ENCODE peak calls at places on chromosome 11, in nine cellular contexts. One of them, this sample, is unnamed.

GRCh38 chr11:105763594-105763993 is 153.7 kb downstream of the GRIA4 start:
- DNase-seq in A549: no peak
- DNase-seq in AG09309: no peak
- DNase-seq in heart right ventricle: no peak
- DNase-seq in endothelial cell: no peak
- DNase-seq in psoas muscle: no peak
- DNase-seq in dorsolateral prefrontal cortex: no peak
- DNase-seq in pancreas: no peak
- DNase-seq in cardiac muscle cell: no peak
- DNase-seq in this sample: no peak

GRCh38 chr11:19311306-19312030 is 70.7 kb upstream of the E2F8 start:
- DNase-seq in A549: peak
- DNase-seq in AG09309: no peak
- DNase-seq in heart right ventricle: peak
- DNase-seq in endothelial cell: peak
- DNase-seq in psoas muscle: peak
- DNase-seq in dorsolateral prefrontal cortex: no peak
- DNase-seq in pancreas: peak
- DNase-seq in cardiac muscle cell: peak
- DNase-seq in this sample: peak

GRCh38 chr11:62004473-62004872 is 37.0 kb upstream of the FTH1 start:
- DNase-seq in A549: no peak
- DNase-seq in AG09309: peak
- DNase-seq in heart right ventricle: peak
- DNase-seq in endothelial cell: no peak
- DNase-seq in psoas muscle: peak
- DNase-seq in dorsolateral prefrontal cortex: no peak
- DNase-seq in pancreas: no peak
- DNase-seq in cardiac muscle cell: no peak
- DNase-seq in this sample: no peak

GRCh38 chr11:126992065-126992803 is 8.3 kb downstream of the KIRREL3 start:
- DNase-seq in A549: peak
- DNase-seq in AG09309: peak
- DNase-seq in heart right ventricle: no peak
- DNase-seq in endothelial cell: no peak
- DNase-seq in psoas muscle: no peak
- DNase-seq in dorsolateral prefrontal cortex: no peak
- DNase-seq in pancreas: no peak
- DNase-seq in cardiac muscle cell: no peak
- DNase-seq in this sample: no peak

GRCh38 chr11:84021291-84021690 is 735.1 kb upstream of the CCDC90B start:
- DNase-seq in A549: no peak
- DNase-seq in AG09309: no peak
- DNase-seq in heart right ventricle: no peak
- DNase-seq in endothelial cell: no peak
- DNase-seq in psoas muscle: no peak
- DNase-seq in dorsolateral prefrontal cortex: no peak
- DNase-seq in pancreas: no peak
- DNase-seq in cardiac muscle cell: peak
- DNase-seq in this sample: no peak

GRCh38 chr11:7367803-7368202 is 116.1 kb downstream of the SYT9 start:
- DNase-seq in A549: no peak
- DNase-seq in AG09309: no peak
- DNase-seq in heart right ventricle: no peak
- DNase-seq in endothelial cell: no peak
- DNase-seq in psoas muscle: no peak
- DNase-seq in dorsolateral prefrontal cortex: no peak
- DNase-seq in pancreas: no peak
- DNase-seq in cardiac muscle cell: no peak
- DNase-seq in this sample: no peak

GRCh38 chr11:90235536-90235935 is 12.7 kb upstream of the CHORDC1 start:
- DNase-seq in A549: no peak
- DNase-seq in AG09309: no peak
- DNase-seq in heart right ventricle: no peak
- DNase-seq in endothelial cell: no peak
- DNase-seq in psoas muscle: no peak
- DNase-seq in dorsolateral prefrontal cortex: no peak
- DNase-seq in pancreas: no peak
- DNase-seq in cardiac muscle cell: no peak
- DNase-seq in this sample: no peak

GRCh38 chr11:7484645-7485044 is 661 bp upstream of the OLFML1 start:
- DNase-seq in A549: no peak
- DNase-seq in AG09309: no peak
- DNase-seq in heart right ventricle: no peak
- DNase-seq in endothelial cell: no peak
- DNase-seq in psoas muscle: no peak
- DNase-seq in dorsolateral prefrontal cortex: no peak
- DNase-seq in pancreas: no peak
- DNase-seq in cardiac muscle cell: peak
- DNase-seq in this sample: peak

GRCh38 chr11:26011474-26011873 is 320.5 kb upstream of the ANO3 start:
- DNase-seq in A549: no peak
- DNase-seq in AG09309: no peak
- DNase-seq in heart right ventricle: no peak
- DNase-seq in endothelial cell: no peak
- DNase-seq in psoas muscle: no peak
- DNase-seq in dorsolateral prefrontal cortex: no peak
- DNase-seq in pancreas: no peak
- DNase-seq in cardiac muscle cell: no peak
- DNase-seq in this sample: peak

GRCh38 chr11:59145534-59145933 is 2.9 kb downstream of the FAM111A start:
- DNase-seq in A549: no peak
- DNase-seq in AG09309: peak
- DNase-seq in heart right ventricle: no peak
- DNase-seq in endothelial cell: no peak
- DNase-seq in psoas muscle: no peak
- DNase-seq in dorsolateral prefrontal cortex: no peak
- DNase-seq in pancreas: no peak
- DNase-seq in cardiac muscle cell: no peak
- DNase-seq in this sample: no peak

GRCh38 chr11:131600591-131600990 is 230.2 kb downstream of the NTM start:
- DNase-seq in A549: no peak
- DNase-seq in AG09309: no peak
- DNase-seq in heart right ventricle: no peak
- DNase-seq in endothelial cell: no peak
- DNase-seq in psoas muscle: no peak
- DNase-seq in dorsolateral prefrontal cortex: no peak
- DNase-seq in pancreas: no peak
- DNase-seq in cardiac muscle cell: no peak
- DNase-seq in this sample: no peak

GRCh38 chr11:17921620-17922473 is 91.0 kb downstream of the SERGEF start:
- DNase-seq in A549: no peak
- DNase-seq in AG09309: peak
- DNase-seq in heart right ventricle: no peak
- DNase-seq in endothelial cell: no peak
- DNase-seq in psoas muscle: peak
- DNase-seq in dorsolateral prefrontal cortex: no peak
- DNase-seq in pancreas: no peak
- DNase-seq in cardiac muscle cell: no peak
- DNase-seq in this sample: no peak

GRCh38 chr11:42025404-42025803 is 566.0 kb upstream of the LRRC4C start:
- DNase-seq in A549: no peak
- DNase-seq in AG09309: no peak
- DNase-seq in heart right ventricle: no peak
- DNase-seq in endothelial cell: no peak
- DNase-seq in psoas muscle: no peak
- DNase-seq in dorsolateral prefrontal cortex: no peak
- DNase-seq in pancreas: no peak
- DNase-seq in cardiac muscle cell: no peak
- DNase-seq in this sample: no peak

GRCh38 chr11:8834379-8834778 is 76.6 kb upstream of the AKIP1 start:
- DNase-seq in A549: no peak
- DNase-seq in AG09309: no peak
- DNase-seq in heart right ventricle: no peak
- DNase-seq in endothelial cell: no peak
- DNase-seq in psoas muscle: no peak
- DNase-seq in dorsolateral prefrontal cortex: no peak
- DNase-seq in pancreas: no peak
- DNase-seq in cardiac muscle cell: no peak
- DNase-seq in this sample: no peak

DNA sequence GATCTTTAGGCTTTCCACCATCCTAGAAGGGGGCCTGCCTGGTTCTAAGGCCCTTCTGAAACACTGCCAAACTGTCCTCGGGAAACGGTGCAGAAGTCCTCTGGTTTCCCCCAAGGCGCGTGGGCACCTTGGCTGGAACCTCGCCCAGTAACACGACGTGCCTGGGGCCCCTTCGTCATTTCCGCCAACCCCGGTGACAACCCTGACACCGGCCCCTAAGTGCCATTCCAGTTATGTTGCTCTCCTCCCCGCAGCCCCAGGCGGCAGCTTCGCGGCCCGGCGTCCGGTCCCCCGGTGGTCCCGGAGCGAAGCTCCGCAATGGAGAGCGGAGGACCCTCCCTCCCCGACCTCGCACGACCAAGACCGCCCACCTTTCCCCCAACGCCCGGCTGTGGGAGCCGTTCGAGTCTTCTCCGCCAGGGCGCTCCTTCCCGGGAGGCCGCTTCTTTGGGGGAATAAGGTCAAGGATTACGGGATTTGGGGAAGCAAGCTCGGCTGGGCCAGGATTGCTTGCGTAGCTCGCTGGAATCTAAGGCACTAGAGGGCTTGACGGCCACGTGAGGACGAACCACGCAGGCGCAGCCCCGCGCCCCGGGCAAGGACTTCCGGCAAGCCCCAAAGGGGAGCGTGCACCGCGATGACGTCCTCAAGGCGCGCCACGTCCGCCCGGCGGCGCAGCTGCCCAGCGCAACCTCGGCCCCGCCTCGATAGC is 648 bp downstream of the RNH1 start:
- DNase-seq in A549: peak
- DNase-seq in AG09309: peak
- DNase-seq in heart right ventricle: peak
- DNase-seq in endothelial cell: peak
- DNase-seq in psoas muscle: peak
- DNase-seq in dorsolateral prefrontal cortex: peak
- DNase-seq in pancreas: peak
- DNase-seq in cardiac muscle cell: peak
- DNase-seq in this sample: peak
- TF ChIP-seq CTCF in A549: no peak
- TF ChIP-seq CTCF in AG09309: no peak
- TF ChIP-seq CTCF in heart right ventricle: no peak
- TF ChIP-seq CTCF in endothelial cell: no peak
- TF ChIP-seq CTCF in psoas muscle: no peak
- TF ChIP-seq CTCF in dorsolateral prefrontal cortex: no peak
- TF ChIP-seq CTCF in pancreas: no peak
- TF ChIP-seq CTCF in cardiac muscle cell: no peak
- TF ChIP-seq CTCF in this sample: no peak

DNA sequence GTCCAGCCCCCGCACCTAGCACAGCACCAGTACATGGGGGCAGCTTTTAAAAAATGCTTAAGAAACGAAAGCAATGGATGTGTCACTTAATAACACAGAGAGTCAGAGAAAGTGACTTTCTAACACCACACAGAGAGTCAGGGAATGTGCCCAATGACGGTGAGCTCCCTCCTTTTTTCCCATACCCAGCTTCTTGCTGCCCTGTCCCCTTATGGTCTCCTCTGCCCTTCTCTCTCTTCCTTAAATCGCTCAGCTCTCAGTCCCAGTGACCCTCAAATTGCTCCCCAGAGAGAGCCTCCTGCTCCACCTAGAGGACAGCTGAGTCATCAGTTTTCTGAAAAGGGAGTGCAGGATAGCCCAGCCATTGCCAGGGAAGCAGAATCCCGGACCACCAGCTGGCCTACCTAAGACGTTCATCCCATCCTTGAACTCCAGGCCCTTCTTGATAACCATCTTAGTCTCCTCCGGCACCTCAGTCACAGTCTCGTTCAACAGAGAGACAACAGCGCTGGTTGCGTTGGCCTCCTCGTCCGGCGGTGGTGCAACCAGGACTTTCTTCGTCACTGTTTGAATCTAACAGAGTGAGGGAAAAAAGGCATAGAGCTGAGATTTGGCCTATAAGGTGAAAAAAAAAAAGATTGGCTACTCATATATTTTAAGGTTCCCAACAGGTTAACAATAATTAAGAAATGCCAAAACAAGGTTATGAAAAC is 113.5 kb downstream of the SLC1A2 start:
- DNase-seq in A549: peak
- DNase-seq in AG09309: no peak
- DNase-seq in heart right ventricle: no peak
- DNase-seq in endothelial cell: peak
- DNase-seq in psoas muscle: no peak
- DNase-seq in dorsolateral prefrontal cortex: no peak
- DNase-seq in pancreas: peak
- DNase-seq in cardiac muscle cell: peak
- DNase-seq in this sample: peak
- TF ChIP-seq CTCF in A549: peak
- TF ChIP-seq CTCF in AG09309: peak
- TF ChIP-seq CTCF in heart right ventricle: no peak
- TF ChIP-seq CTCF in endothelial cell: peak
- TF ChIP-seq CTCF in psoas muscle: no peak
- TF ChIP-seq CTCF in dorsolateral prefrontal cortex: peak
- TF ChIP-seq CTCF in pancreas: no peak
- TF ChIP-seq CTCF in cardiac muscle cell: peak
- TF ChIP-seq CTCF in this sample: peak

GRCh38 chr11:120168108-120168959 is 30.4 kb upstream of the TRIM29 start:
- DNase-seq in A549: no peak
- DNase-seq in AG09309: no peak
- DNase-seq in heart right ventricle: no peak
- DNase-seq in endothelial cell: no peak
- DNase-seq in psoas muscle: no peak
- DNase-seq in dorsolateral prefrontal cortex: no peak
- DNase-seq in pancreas: no peak
- DNase-seq in cardiac muscle cell: no peak
- DNase-seq in this sample: no peak
- TF ChIP-seq CTCF in A549: no peak
- TF ChIP-seq CTCF in AG09309: no peak
- TF ChIP-seq CTCF in heart right ventricle: no peak
- TF ChIP-seq CTCF in endothelial cell: no peak
- TF ChIP-seq CTCF in psoas muscle: no peak
- TF ChIP-seq CTCF in dorsolateral prefrontal cortex: no peak
- TF ChIP-seq CTCF in pancreas: no peak
- TF ChIP-seq CTCF in cardiac muscle cell: no peak
- TF ChIP-seq CTCF in this sample: no peak

GRCh38 chr11:76249195-76249741 is 43.0 kb upstream of the WNT11 start:
- DNase-seq in A549: no peak
- DNase-seq in AG09309: no peak
- DNase-seq in heart right ventricle: no peak
- DNase-seq in endothelial cell: no peak
- DNase-seq in psoas muscle: no peak
- DNase-seq in dorsolateral prefrontal cortex: no peak
- DNase-seq in pancreas: peak
- DNase-seq in cardiac muscle cell: no peak
- DNase-seq in this sample: no peak

GRCh38 chr11:76246271-76246933 is 40.1 kb upstream of the WNT11 start:
- DNase-seq in A549: no peak
- DNase-seq in AG09309: no peak
- DNase-seq in heart right ventricle: no peak
- DNase-seq in endothelial cell: no peak
- DNase-seq in psoas muscle: peak
- DNase-seq in dorsolateral prefrontal cortex: no peak
- DNase-seq in pancreas: no peak
- DNase-seq in cardiac muscle cell: no peak
- DNase-seq in this sample: no peak

GRCh38 chr11:76250520-76251222 is 44.4 kb upstream of the WNT11 start:
- DNase-seq in A549: no peak
- DNase-seq in AG09309: no peak
- DNase-seq in heart right ventricle: no peak
- DNase-seq in endothelial cell: no peak
- DNase-seq in psoas muscle: peak
- DNase-seq in dorsolateral prefrontal cortex: no peak
- DNase-seq in pancreas: no peak
- DNase-seq in cardiac muscle cell: no peak
- DNase-seq in this sample: no peak

GRCh38 chr11:76247091-76247490 is 40.8 kb upstream of the WNT11 start:
- DNase-seq in A549: no peak
- DNase-seq in AG09309: no peak
- DNase-seq in heart right ventricle: no peak
- DNase-seq in endothelial cell: no peak
- DNase-seq in psoas muscle: peak
- DNase-seq in dorsolateral prefrontal cortex: no peak
- DNase-seq in pancreas: no peak
- DNase-seq in cardiac muscle cell: no peak
- DNase-seq in this sample: no peak

GRCh38 chr11:76248210-76248609 is 41.9 kb upstream of the WNT11 start:
- DNase-seq in A549: peak
- DNase-seq in AG09309: no peak
- DNase-seq in heart right ventricle: no peak
- DNase-seq in endothelial cell: peak
- DNase-seq in psoas muscle: peak
- DNase-seq in dorsolateral prefrontal cortex: no peak
- DNase-seq in pancreas: no peak
- DNase-seq in cardiac muscle cell: no peak
- DNase-seq in this sample: no peak
- TF ChIP-seq CTCF in A549: peak
- TF ChIP-seq CTCF in AG09309: peak
- TF ChIP-seq CTCF in heart right ventricle: no peak
- TF ChIP-seq CTCF in endothelial cell: peak
- TF ChIP-seq CTCF in psoas muscle: no peak
- TF ChIP-seq CTCF in dorsolateral prefrontal cortex: no peak
- TF ChIP-seq CTCF in pancreas: no peak
- TF ChIP-seq CTCF in cardiac muscle cell: peak
- TF ChIP-seq CTCF in this sample: peak